ENCODE peak calls at places on chromosomes 7 and 10, in eight cellular contexts. A, Y, Q, M, H, J, D and L are unnamed samples.
A peak's percentile ranks its signal among the peaks of the same experiment; 100 is the strongest.

GRCh38 chr7:30563326-30563942 is 31.2 kb upstream of the GARS1 start:
- DNase-seq in A (no peak), Y (no peak), Q (no peak), M (no peak), H (no peak), J (no peak), D (no peak), L (no peak)

GRCh38 chr10:128429835-128430513 is 303.8 kb upstream of the MKI67 start:
- DNase-seq in A (no peak), Y (no peak), Q (no peak), M (no peak), H (no peak), J (no peak), D (no peak), L (no peak)

GRCh38 chr7:149621776-149622175 is 124.2 kb upstream of the ZNF746 start:
- DNase-seq in A (no peak), Y (no peak), Q (no peak), M (no peak), H (no peak), J (no peak), D (no peak), L (no peak)

GRCh38 chr10:14749051-14749809 is 25.5 kb downstream of the FAM107B start:
- DNase-seq in A (no peak), Y (peak; percentile 39), Q (no peak), M (no peak), H (no peak), J (no peak), D (peak; percentile 26), L (no peak)

GRCh38 chr10:3668276-3668960 is 116.6 kb downstream of the KLF6 start:
- DNase-seq in A (no peak), Y (no peak), Q (no peak), M (no peak), H (peak; percentile 85), J (no peak), D (peak; percentile 32), L (peak; percentile 76)

GRCh38 chr7:140674899-140675701 is 2.4 kb downstream of the ADCK2 start:
- DNase-seq in A (no peak), Y (no peak), Q (no peak), M (no peak), H (no peak), J (peak; percentile 27), D (peak; percentile 60), L (no peak)

GRCh38 chr10:82814635-82815034 is 939.6 kb downstream of the NRG3 start:
- DNase-seq in A (no peak), Y (no peak), Q (no peak), M (no peak), H (no peak), J (no peak), D (no peak), L (no peak)

GRCh38 chr10:132539431-132539839 is 1.8 kb downstream of the INPP5A start:
- DNase-seq in A (no peak), Y (peak; percentile 56), Q (no peak), M (no peak), H (peak; percentile 70), J (no peak), D (no peak), L (no peak)

GRCh38 chr7:127751062-127751722 is 99.2 kb downstream of the SND1 start:
- DNase-seq in A (no peak), Y (no peak), Q (no peak), M (no peak), H (no peak), J (peak; percentile 47), D (no peak), L (no peak)

GRCh38 chr7:127752829-127753228 is 100.8 kb downstream of the SND1 start:
- DNase-seq in A (no peak), Y (no peak), Q (no peak), M (no peak), H (no peak), J (no peak), D (no peak), L (no peak)

GRCh38 chr7:127755529-127755928 is 103.5 kb downstream of the SND1 start:
- DNase-seq in A (no peak), Y (no peak), Q (no peak), M (no peak), H (no peak), J (no peak), D (no peak), L (no peak)

GRCh38 chr7:127754457-127754856 is 102.5 kb downstream of the SND1 start:
- DNase-seq in A (no peak), Y (no peak), Q (peak; percentile 16), M (no peak), H (no peak), J (no peak), D (no peak), L (no peak)

DNA sequence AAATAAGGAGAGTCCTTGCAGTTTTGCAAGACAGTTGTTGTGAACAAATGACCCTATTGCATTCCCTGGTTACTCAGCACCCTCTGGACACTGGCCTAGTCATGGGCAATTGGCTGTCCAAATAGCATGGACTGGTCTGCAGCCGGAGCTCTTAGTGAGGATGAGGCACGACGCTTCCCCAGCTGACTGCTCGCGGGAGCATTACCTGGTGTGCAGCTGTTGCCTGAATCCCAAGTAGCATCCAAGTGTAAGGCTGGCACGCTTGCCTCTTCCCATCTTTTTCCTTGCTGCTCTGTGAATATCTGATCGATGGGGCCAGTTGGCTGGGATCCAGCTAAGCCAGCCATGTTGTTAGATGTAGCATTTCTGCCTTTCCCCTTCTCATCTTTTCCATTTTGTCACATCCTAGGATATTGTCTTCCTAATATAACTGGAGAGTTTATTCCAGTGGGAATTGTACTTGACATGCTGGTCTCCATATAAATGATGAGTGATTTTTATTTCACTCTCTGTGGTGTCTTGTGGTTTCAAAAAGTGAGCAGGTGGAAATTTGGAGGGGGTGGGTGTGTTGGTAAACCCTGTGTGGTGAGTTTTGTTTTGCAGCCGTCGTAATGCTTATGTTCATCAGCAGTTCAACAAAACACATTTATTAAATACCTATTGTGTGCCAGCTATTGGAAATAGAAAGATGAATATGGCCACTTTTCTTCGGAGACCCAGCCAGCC is 99.9 kb downstream of the SND1 start:
- DNase-seq in A (no peak), Y (no peak), Q (no peak), M (no peak), H (peak; percentile 39), J (no peak), D (no peak), L (no peak)
- H3K27ac ChIP-seq in A (no peak overlapping the region), Y (no peak overlapping the region), Q (no peak overlapping the region), M (no peak overlapping the region), H (no peak overlapping the region), J (peak overlapping the region; percentile 29), D (no peak overlapping the region), L (no peak overlapping the region)

GRCh38 chr10:110827872-110828271 is 43.9 kb upstream of the PDCD4 start:
- DNase-seq in A (no peak), Y (peak; percentile 42), Q (no peak), M (no peak), H (no peak), J (no peak), D (peak; percentile 18), L (no peak)

GRCh38 chr10:110829721-110830410 is 41.9 kb upstream of the PDCD4 start:
- DNase-seq in A (no peak), Y (no peak), Q (no peak), M (no peak), H (no peak), J (no peak), D (no peak), L (no peak)

GRCh38 chr10:110827410-110827809 is 44.3 kb upstream of the PDCD4 start:
- DNase-seq in A (no peak), Y (no peak), Q (no peak), M (no peak), H (no peak), J (no peak), D (no peak), L (no peak)

GRCh38 chr10:110825510-110825909 is 46.2 kb upstream of the PDCD4 start:
- DNase-seq in A (no peak), Y (no peak), Q (no peak), M (no peak), H (no peak), J (no peak), D (no peak), L (no peak)

GRCh38 chr10:110828525-110828924 is 43.2 kb upstream of the PDCD4 start:
- DNase-seq in A (no peak), Y (no peak), Q (no peak), M (no peak), H (no peak), J (no peak), D (no peak), L (no peak)
- H3K27ac ChIP-seq in A (no peak overlapping the region), Y (peak overlapping the region; percentile 63), Q (no peak overlapping the region), M (no peak overlapping the region), H (no peak overlapping the region), J (no peak overlapping the region), D (peak overlapping the region; percentile 40), L (no peak overlapping the region)

DNA sequence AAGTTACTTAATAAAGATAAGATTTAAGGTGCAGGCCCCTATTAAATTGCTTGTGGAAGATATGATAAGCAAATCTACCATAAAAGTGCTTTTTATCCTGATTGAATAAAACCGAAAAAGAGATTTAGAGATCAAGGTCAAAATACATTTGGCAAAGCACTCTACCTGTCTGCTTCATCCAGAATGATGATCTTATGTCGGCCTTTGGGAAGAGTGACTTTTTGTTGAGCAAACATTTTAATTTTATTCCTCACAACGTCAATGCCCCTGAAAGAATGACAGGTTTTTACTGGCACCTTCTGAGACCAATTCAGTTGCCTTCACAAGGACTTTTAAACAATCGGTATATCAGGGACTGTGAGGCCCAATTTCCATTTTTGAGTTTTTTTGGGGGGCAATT is 7.7 kb downstream of the RFC2 start:
- DNase-seq in A (no peak), Y (no peak), Q (no peak), M (no peak), H (no peak), J (no peak), D (no peak), L (no peak)
- H3K27ac ChIP-seq in A (no peak overlapping the region), Y (no peak overlapping the region), Q (no peak overlapping the region), M (no peak overlapping the region), H (no peak overlapping the region), J (no peak overlapping the region), D (no peak overlapping the region), L (no peak overlapping the region)

GRCh38 chr10:13717571-13717935 is 130.8 kb downstream of the PRPF18 start:
- DNase-seq in A (no peak), Y (no peak), Q (no peak), M (no peak), H (no peak), J (no peak), D (no peak), L (no peak)

GRCh38 chr10:13716161-13717071 is 129.7 kb downstream of the PRPF18 start:
- DNase-seq in A (no peak), Y (peak; percentile 46), Q (peak; percentile 28), M (peak; percentile 83), H (no peak), J (no peak), D (no peak), L (no peak)

GRCh38 chr10:13718820-13719219 is 132.1 kb downstream of the PRPF18 start:
- DNase-seq in A (no peak), Y (no peak), Q (no peak), M (no peak), H (no peak), J (no peak), D (no peak), L (no peak)

GRCh38 chr10:13719411-13719810 is 132.6 kb downstream of the PRPF18 start:
- DNase-seq in A (no peak), Y (no peak), Q (no peak), M (no peak), H (no peak), J (no peak), D (no peak), L (no peak)

DNA sequence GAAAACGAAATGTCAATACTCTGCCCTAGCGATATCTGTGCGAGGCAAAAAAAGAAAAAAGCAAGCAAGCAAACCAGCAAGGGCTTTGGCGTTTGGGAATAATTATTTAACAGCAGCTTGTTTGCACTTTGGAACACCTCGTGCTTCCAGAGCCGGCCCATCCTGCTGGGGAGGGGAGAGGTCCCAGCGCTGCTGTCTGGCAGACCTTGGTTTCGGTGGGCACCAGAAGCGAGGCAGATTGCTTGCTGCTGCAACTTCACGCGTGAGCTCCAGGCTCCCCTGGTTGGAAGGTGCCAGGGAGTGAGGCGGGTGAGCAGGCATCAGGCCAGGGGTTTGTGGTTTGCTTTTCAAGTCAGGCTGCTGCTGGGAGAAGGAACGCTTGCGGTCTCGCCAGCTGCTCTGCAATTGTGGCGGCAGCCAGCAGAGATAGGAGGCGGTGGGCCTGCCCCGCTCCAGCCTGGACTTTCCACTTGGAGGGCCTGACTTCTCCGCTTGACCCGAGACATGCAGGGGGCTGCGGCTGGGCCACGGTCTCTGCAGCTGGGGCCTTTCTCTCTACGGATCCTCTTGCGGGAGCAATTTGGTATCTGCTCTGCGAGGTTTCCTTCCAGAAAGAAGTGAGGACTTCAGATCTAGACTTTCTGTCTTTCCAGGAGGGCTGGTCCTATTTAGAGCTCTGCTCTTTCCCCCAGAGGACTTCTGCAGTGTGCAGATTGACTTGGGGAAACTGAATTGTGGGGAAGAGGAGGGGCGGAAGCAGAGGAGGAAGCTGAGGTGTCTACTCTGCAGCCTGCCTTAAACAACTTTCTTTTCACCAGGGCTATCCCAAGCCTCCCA is 131.4 kb downstream of the PRPF18 start:
- DNase-seq in A (no peak), Y (peak; percentile 82), Q (peak; percentile 54), M (peak; percentile 90), H (peak; percentile 88), J (no peak), D (no peak), L (peak; percentile 39)
- H3K27ac ChIP-seq in A (peak overlapping the region; percentile 44), Y (peak overlapping the region; percentile 70), Q (peak overlapping the region; percentile 35), M (no peak overlapping the region), H (peak overlapping the region; percentile 74), J (no peak overlapping the region), D (no peak overlapping the region), L (no peak overlapping the region)